ENCODE peak calls at places on chromosomes 13 and 19, in seven cellular contexts. C, A, W, E, D, Q and I are unnamed samples.

GRCh38 chr13:80083516-80084085 is 257.3 kb downstream of the SPRY2 start:
- DNase-seq in C (no peak), Q (no peak), D (no peak), E (no peak), W (no peak), A (peak), I (no peak)

GRCh38 chr13:79246575-79246949 is 159.5 kb downstream of the RBM26 start:
- DNase-seq in C (no peak), D (no peak), A (no peak), E (no peak), Q (no peak), W (no peak), I (no peak)

GRCh38 chr13:103067751-103068563 is 1.7 kb upstream of the SLC10A2 start:
- DNase-seq in A (no peak), E (peak), C (no peak), Q (no peak), D (no peak), W (no peak), I (no peak)

GRCh38 chr13:42707003-42707402 is 74.4 kb upstream of the FAM216B start:
- DNase-seq in C (no peak), Q (no peak), E (no peak), D (no peak), W (no peak), A (peak), I (no peak)

GRCh38 chr19:16920816-16921529 is 32.2 kb downstream of the F2RL3 start:
- DNase-seq in A (peak), W (no peak), D (peak), Q (no peak), E (no peak), C (no peak), I (no peak)

GRCh38 chr13:33140161-33140560 is 123.9 kb downstream of the KL start:
- DNase-seq in A (no peak), D (no peak), E (no peak), Q (no peak), W (no peak), C (no peak), I (no peak)

GRCh38 chr19:43362179-43362578 is 8.7 kb downstream of the CD177 start:
- DNase-seq in W (no peak), C (no peak), Q (no peak), E (no peak), D (no peak), A (peak), I (no peak)

GRCh38 chr13:65914707-65915106 is 1315.4 kb downstream of the PCDH9 start:
- DNase-seq in C (no peak), D (peak), W (no peak), E (no peak), Q (no peak), A (peak), I (no peak)

GRCh38 chr13:74641586-74641985 is 507.4 kb upstream of the KLF12 start:
- DNase-seq in W (no peak), Q (no peak), A (peak), D (peak), E (no peak), C (no peak), I (no peak)

GRCh38 chr19:14505488-14506239 is 9.7 kb upstream of the GIPC1 start:
- DNase-seq in Q (peak), C (peak), W (peak), A (peak), E (peak), D (no peak), I (no peak)

GRCh38 chr19:15081911-15082310 is at the start of gene OR1I1:
- DNase-seq in C (no peak), E (no peak), W (no peak), D (no peak), Q (no peak), A (no peak), I (no peak)

GRCh38 chr13:100513987-100514670 is 74.5 kb downstream of the GGACT start:
- DNase-seq in Q (no peak), E (no peak), D (peak), C (no peak), W (no peak), A (peak), I (no peak)

GRCh38 chr19:53388904-53389303 is 6.0 kb upstream of the ZNF765 start:
- DNase-seq in W (no peak), A (no peak), Q (no peak), D (no peak), C (no peak), E (no peak), I (no peak)

GRCh38 chr13:95315752-95316151 is 14.5 kb upstream of the ABCC4 start:
- DNase-seq in E (no peak), W (no peak), C (no peak), A (no peak), D (no peak), Q (no peak), I (no peak)

GRCh38 chr13:24119593-24120508 is 40.7 kb upstream of the SPATA13 start:
- DNase-seq in C (peak), E (no peak), Q (no peak), W (no peak), D (no peak), A (no peak), I (no peak)

GRCh38 chr19:36850646-36851442 is at the start of gene ZNF345:
- DNase-seq in A (peak), Q (peak), C (peak), W (peak), D (peak), E (peak), I (peak)

GRCh38 chr19:18009412-18010066 is 1.6 kb downstream of the ARRDC2 start:
- DNase-seq in E (no peak), A (peak), C (no peak), D (no peak), Q (no peak), W (no peak), I (no peak)

GRCh38 chr19:18010149-18010548 is 2.2 kb downstream of the ARRDC2 start:
- DNase-seq in E (peak), C (no peak), W (no peak), A (no peak), D (no peak), Q (no peak), I (no peak)

GRCh38 chr19:18007939-18008673 is at the start of gene ARRDC2:
- DNase-seq in Q (peak), C (peak), E (peak), A (peak), W (peak), D (peak), I (no peak)

GRCh38 chr19:18007605-18007938 is 398 bp upstream of the ARRDC2 start:
- DNase-seq in A (peak), E (no peak), D (no peak), C (no peak), Q (no peak), W (no peak), I (no peak)

GRCh38 chr19:18008814-18009213 is 844 bp downstream of the ARRDC2 start:
- DNase-seq in Q (no peak), E (no peak), D (no peak), C (no peak), W (no peak), A (no peak), I (no peak)
- H3K4me3 ChIP-seq in Q (peak), E (no peak), D (peak), C (no peak), W (peak), A (no peak), I (peak)

GRCh38 chr19:45862564-45863334 is at the start of gene SYMPK:
- DNase-seq in E (peak), D (peak), A (peak), W (peak), C (peak), Q (peak), I (peak)
- TF ChIP-seq CTCF in E (no peak), D (no peak), A (no peak), W (no peak), C (peak), Q (no peak), I (no peak)

DNA sequence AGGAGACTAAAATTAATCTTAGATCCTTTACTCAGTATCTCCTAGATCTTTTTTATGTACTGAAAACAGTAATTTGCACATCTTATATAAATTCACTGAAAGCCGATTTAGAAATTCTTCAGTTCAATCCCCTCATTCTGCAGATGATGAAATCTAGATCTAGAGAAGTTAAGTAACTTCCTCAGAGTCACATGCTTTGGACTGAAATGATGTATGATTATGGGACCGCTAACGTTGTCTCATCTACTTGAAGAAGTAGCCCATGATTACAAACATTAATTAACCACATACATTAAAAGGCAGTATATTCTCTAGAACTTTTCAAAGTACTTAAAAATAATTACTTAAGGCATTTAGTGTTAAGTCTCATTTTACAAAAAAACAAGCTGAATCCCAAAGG is 37.8 kb downstream of the ELF1 start:
- DNase-seq in E (no peak), C (no peak), D (no peak), Q (no peak), A (peak), W (no peak), I (no peak)
- H3K4me3 ChIP-seq in E (no peak), C (no peak), D (no peak), Q (peak), A (no peak), W (peak), I (no peak)

DNA sequence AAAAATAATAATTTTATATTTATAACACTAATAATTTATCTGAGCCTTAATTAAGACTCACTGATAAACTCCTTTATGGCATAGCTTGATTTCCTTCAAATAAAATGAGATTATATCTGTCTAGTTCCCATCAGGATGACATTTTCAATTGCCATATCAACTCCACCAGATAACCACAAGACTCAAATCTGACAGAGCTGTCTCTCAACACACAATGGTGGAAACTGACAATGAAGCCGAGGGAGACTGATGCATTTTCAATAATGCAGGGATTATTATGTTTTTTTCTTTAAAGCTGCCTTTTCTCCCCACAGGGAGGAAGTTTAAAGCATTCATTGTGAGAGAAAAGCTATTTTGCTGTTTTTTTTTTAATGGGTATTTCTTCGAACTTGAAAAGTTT is 1327.0 kb upstream of the MIR17HG start:
- DNase-seq in W (no peak), Q (no peak), A (no peak), C (no peak), D (no peak), E (no peak), I (no peak)
- TF ChIP-seq CTCF in W (no peak), Q (no peak), A (no peak), C (no peak), D (no peak), E (no peak), I (no peak)

DNA sequence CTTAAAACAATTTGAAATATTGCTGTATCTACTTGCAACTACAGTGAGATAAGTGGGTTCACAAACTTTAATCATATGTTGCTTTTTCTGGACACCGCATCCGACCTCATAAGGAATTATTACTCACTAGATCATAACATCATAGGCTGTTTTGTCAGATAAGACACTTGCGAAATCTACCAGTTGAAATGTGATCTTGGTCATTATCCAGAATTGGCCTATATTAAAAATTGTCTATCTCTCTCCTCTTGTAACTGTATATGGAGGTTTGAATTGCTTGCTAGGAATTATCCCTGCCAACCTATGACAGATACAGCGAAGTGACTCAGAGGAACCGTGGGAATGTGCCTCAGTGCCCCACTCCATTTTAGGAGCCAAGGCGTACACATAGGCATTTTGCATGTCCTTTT is 117.0 kb upstream of the POSTN start:
- DNase-seq in Q (no peak), C (no peak), W (no peak), A (peak), D (peak), E (no peak), I (peak)
- H3K4me3 ChIP-seq in Q (no peak), C (no peak), W (no peak), A (no peak), D (no peak), E (no peak), I (no peak)

GRCh38 chr19:35618857-35619256 is 6.3 kb downstream of the HAUS5 start:
- DNase-seq in A (no peak), W (no peak), E (no peak), Q (no peak), D (no peak), C (no peak), I (no peak)
- TF ChIP-seq CTCF in A (no peak), W (no peak), E (no peak), Q (no peak), D (no peak), C (peak), I (peak)

GRCh38 chr19:44845286-44845611 is 848 bp upstream of the NECTIN2 start:
- DNase-seq in C (no peak), E (peak), A (no peak), D (no peak), W (peak), Q (no peak), I (no peak)
- H3K4me3 ChIP-seq in C (peak), E (no peak), A (peak), D (no peak), W (peak), Q (peak), I (peak)

GRCh38 chr13:45623516-45624090 is 8.1 kb upstream of the ERICH6B start:
- DNase-seq in E (no peak), D (no peak), Q (no peak), A (peak), C (peak), W (no peak), I (no peak)
- TF ChIP-seq CTCF in E (peak), D (peak), Q (no peak), A (peak), C (peak), W (peak), I (peak)

DNA sequence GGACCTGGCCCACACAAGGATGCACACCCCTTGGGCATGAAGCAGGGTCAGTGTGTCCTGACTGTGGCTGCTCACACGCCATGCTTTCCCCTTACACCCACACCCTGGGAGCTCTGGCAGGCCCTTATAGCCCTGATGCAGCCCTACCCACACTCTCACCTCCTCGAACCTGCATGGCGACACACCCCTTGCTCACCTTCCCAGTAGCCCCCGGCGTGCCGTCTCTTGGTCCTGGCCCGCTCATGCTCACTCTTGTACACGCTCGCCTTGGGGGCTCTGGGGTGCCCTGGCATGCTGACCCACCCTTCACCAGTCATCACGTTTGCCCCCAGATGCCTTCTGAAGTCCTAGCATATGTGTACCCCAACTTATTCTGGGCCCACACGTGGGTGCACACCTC is 56.1 kb downstream of the MAP4K1 start:
- DNase-seq in W (peak), D (no peak), C (no peak), A (no peak), E (no peak), Q (no peak), I (no peak)
- H3K4me3 ChIP-seq in W (no peak), D (no peak), C (no peak), A (no peak), E (no peak), Q (no peak), I (no peak)

DNA sequence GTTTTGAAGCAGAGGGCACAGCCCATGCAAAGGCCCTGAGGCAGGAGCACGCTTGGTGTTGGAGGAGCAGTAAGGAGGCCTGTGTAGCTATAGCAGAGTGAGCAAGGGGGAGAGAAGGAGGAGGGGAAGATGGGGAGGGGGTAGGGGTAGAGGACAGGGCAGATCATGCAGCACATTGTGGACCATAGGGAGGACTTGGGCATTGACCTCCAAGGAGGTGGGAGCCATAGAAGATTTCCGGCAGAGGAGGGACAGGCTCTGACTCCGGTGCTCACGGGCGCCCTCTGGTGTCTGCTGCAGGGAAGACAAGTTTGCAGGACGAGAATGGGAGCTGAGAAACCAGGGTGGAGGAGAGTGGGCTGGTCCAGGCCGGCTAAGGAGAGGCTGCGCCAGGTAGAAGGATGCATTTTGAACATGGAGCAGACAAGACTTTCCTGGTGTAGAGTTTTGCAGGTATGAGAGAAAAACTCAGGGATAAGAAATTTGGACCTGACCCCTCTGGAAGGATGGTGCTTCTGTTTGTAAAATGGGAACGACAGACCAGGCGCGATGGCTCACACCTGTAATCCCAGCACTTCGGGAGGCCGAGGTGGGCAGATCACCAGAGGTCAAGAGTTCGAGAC is 13.7 kb upstream of the CREB3L3 start:
- DNase-seq in W (peak), C (peak), E (peak), D (no peak), Q (peak), A (peak), I (no peak)
- TF ChIP-seq CTCF in W (peak), C (peak), E (peak), D (peak), Q (peak), A (peak), I (peak)